ENCODE peak calls at places on chromosomes 3 and 15, in four cellular contexts. One of them, this sample, is unnamed.

GRCh38 chr15:88915354-88915753 is 2.2 kb upstream of the MFGE8 start:
- ATAC-seq in GM12878: no peak
- ATAC-seq in Panc1: no peak
- ATAC-seq in HCT116: no peak
- ATAC-seq in this sample: no peak

GRCh38 chr3:38460377-38461085 is 6.8 kb downstream of the ACVR2B start:
- ATAC-seq in GM12878: no peak
- ATAC-seq in Panc1: no peak
- ATAC-seq in HCT116: no peak
- ATAC-seq in this sample: peak

GRCh38 chr3:138389841-138390581 is 41.6 kb downstream of the MRAS start:
- ATAC-seq in GM12878: no peak
- ATAC-seq in Panc1: peak
- ATAC-seq in HCT116: peak
- ATAC-seq in this sample: peak

GRCh38 chr3:38345879-38346583 is 554 bp upstream of the XYLB start:
- ATAC-seq in GM12878: peak
- ATAC-seq in Panc1: peak
- ATAC-seq in HCT116: no peak
- ATAC-seq in this sample: peak

GRCh38 chr15:64521201-64521600 is 60.8 kb downstream of the ZNF609 start:
- ATAC-seq in GM12878: no peak
- ATAC-seq in Panc1: peak
- ATAC-seq in HCT116: peak
- ATAC-seq in this sample: no peak

GRCh38 chr15:36898522-36899126 is 201.7 kb downstream of the MEIS2 start:
- ATAC-seq in GM12878: no peak
- ATAC-seq in Panc1: no peak
- ATAC-seq in HCT116: no peak
- ATAC-seq in this sample: no peak

GRCh38 chr3:194541483-194541882 is 54.7 kb upstream of the ATP13A3 start:
- ATAC-seq in GM12878: peak
- ATAC-seq in Panc1: no peak
- ATAC-seq in HCT116: no peak
- ATAC-seq in this sample: no peak

GRCh38 chr15:99467861-99468460 is 97.8 kb upstream of the MEF2A start:
- ATAC-seq in GM12878: no peak
- ATAC-seq in Panc1: no peak
- ATAC-seq in HCT116: no peak
- ATAC-seq in this sample: no peak

GRCh38 chr3:167106456-167106855 is 273.6 kb downstream of the ZBBX start:
- ATAC-seq in GM12878: no peak
- ATAC-seq in Panc1: no peak
- ATAC-seq in HCT116: no peak
- ATAC-seq in this sample: no peak

GRCh38 chr15:51493892-51494291 is 128.7 kb downstream of the DMXL2 start:
- ATAC-seq in GM12878: no peak
- ATAC-seq in Panc1: no peak
- ATAC-seq in HCT116: no peak
- ATAC-seq in this sample: no peak

GRCh38 chr3:47016934-47017435 is 37.5 kb downstream of the NBEAL2 start:
- ATAC-seq in GM12878: peak
- ATAC-seq in Panc1: no peak
- ATAC-seq in HCT116: no peak
- ATAC-seq in this sample: no peak

GRCh38 chr15:98686983-98687382 is 38.6 kb downstream of the IGF1R start:
- ATAC-seq in GM12878: no peak
- ATAC-seq in Panc1: no peak
- ATAC-seq in HCT116: no peak
- ATAC-seq in this sample: no peak

GRCh38 chr15:33135355-33135781 is 59.1 kb downstream of the FMN1 start:
- ATAC-seq in GM12878: no peak
- ATAC-seq in Panc1: no peak
- ATAC-seq in HCT116: no peak
- ATAC-seq in this sample: peak

GRCh38 chr3:67624687-67625086 is 29.7 kb downstream of the SUCLG2 start:
- ATAC-seq in GM12878: no peak
- ATAC-seq in Panc1: no peak
- ATAC-seq in HCT116: no peak
- ATAC-seq in this sample: no peak

DNA sequence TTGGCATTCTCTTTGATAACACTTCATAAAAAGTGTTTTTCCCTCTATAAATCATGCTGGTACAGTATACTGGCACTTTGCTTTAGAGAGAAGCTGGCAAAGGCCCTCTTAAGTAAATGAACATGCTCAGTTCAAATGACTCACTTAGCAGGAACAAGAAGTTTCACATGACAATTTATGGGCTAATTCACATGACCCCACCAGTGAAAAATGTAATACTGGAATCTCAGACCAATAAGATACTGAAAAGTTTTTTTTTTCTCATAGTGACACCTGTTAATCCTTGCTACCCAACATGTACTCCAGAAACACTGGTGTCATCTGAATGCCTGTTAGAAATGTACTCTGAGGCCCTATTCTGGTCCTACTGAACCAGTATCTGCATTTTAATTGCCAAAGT is 13.9 kb downstream of the BTBD1 start:
- ATAC-seq in GM12878: peak
- ATAC-seq in Panc1: no peak
- ATAC-seq in HCT116: no peak
- ATAC-seq in this sample: peak
- TF ChIP-seq POLR2AphosphoS5 in GM12878: no peak
- TF ChIP-seq POLR2AphosphoS5 in Panc1: no peak
- TF ChIP-seq POLR2AphosphoS5 in HCT116: no peak
- TF ChIP-seq POLR2AphosphoS5 in this sample: peak

DNA sequence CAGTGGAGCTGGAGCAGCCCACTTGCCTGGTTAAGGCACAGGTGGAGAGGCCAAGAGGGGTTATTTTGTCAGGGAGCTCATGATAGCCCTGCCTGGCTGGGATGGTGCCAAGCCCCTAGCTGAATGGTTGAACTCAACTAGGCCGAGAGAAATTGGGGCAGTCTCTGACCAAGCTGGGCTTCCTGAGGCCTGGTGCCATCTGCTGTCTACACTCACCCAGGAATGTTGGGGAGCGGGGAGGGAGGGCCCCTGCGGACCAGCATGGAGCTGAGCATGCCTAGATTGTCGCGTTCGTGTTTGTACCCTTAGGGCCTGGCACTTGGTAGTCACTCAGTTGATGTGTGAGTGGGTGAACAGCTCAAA is 1.2 kb downstream of the BRPF1 start:
- ATAC-seq in GM12878: no peak
- ATAC-seq in Panc1: no peak
- ATAC-seq in HCT116: no peak
- ATAC-seq in this sample: no peak
- H3K27ac ChIP-seq in GM12878: peak
- H3K27ac ChIP-seq in Panc1: peak
- H3K27ac ChIP-seq in HCT116: peak
- H3K27ac ChIP-seq in this sample: peak

GRCh38 chr15:43928152-43928551 is 101.3 kb downstream of the WDR76 start:
- ATAC-seq in GM12878: no peak
- ATAC-seq in Panc1: no peak
- ATAC-seq in HCT116: no peak
- ATAC-seq in this sample: no peak
- TF ChIP-seq POLR2AphosphoS5 in GM12878: no peak
- TF ChIP-seq POLR2AphosphoS5 in Panc1: no peak
- TF ChIP-seq POLR2AphosphoS5 in HCT116: no peak
- TF ChIP-seq POLR2AphosphoS5 in this sample: no peak

GRCh38 chr3:32850636-32851035 is 32.8 kb downstream of the TRIM71 start:
- ATAC-seq in GM12878: no peak
- ATAC-seq in Panc1: no peak
- ATAC-seq in HCT116: no peak
- ATAC-seq in this sample: no peak
- H3K27ac ChIP-seq in GM12878: no peak
- H3K27ac ChIP-seq in Panc1: no peak
- H3K27ac ChIP-seq in HCT116: no peak
- H3K27ac ChIP-seq in this sample: no peak

DNA sequence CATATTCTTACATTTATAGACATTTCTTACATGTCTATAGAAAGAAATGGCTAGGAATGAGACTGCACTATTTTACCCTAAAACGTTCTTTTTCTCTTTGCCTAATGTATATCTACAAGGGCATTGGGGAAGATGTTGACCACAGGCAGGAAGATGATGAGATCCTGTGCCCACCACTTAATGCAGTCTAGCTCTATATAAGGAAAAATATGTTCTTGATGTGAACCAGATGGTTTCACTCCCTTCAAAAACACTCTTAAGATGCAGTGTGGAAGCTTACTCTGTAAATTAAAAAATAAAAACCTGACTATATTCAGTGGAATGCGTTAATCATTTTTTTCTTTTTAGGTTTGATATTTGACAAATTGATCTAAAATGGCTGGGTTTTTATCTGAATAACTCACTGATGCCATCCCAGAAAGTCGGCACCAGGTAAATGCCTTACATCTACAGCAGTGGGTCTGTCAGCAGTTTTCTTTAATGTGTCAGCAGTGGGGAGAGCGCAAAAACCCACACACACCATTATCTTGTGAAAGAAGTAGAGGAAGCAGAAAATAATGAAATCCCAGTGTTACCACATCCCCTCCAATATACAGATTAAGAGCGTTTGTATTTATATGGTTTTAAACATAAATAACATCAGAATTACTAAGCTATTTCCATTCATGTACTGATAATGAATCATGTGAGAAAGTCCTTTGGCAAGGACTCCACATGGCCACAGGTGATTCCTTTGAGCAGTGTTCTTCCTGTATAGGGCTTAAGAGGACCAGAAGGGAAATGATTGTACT is 10.1 kb downstream of the AGTR1 start:
- ATAC-seq in GM12878: no peak
- ATAC-seq in Panc1: no peak
- ATAC-seq in HCT116: no peak
- ATAC-seq in this sample: no peak
- TF ChIP-seq POLR2AphosphoS5 in GM12878: no peak
- TF ChIP-seq POLR2AphosphoS5 in Panc1: no peak
- TF ChIP-seq POLR2AphosphoS5 in HCT116: no peak
- TF ChIP-seq POLR2AphosphoS5 in this sample: no peak

GRCh38 chr15:40958146-40958545 is 4.9 kb downstream of the CHAC1 start:
- ATAC-seq in GM12878: no peak
- ATAC-seq in Panc1: no peak
- ATAC-seq in HCT116: no peak
- ATAC-seq in this sample: no peak
- H3K27ac ChIP-seq in GM12878: no peak
- H3K27ac ChIP-seq in Panc1: no peak
- H3K27ac ChIP-seq in HCT116: no peak
- H3K27ac ChIP-seq in this sample: peak

This sample was measured in gastroesophageal sphincter.